ENCODE peak calls at places on chromosome 2, in six cellular contexts. One of them, this sample, is unnamed.

GRCh38 chr2:173884403-173884802 is 80.8 kb downstream of the SP3 start:
- DNase-seq in GM12878: no peak
- DNase-seq in mammary epithelial cell: peak; percentile 30
- DNase-seq in neural progenitor cell: peak; percentile 70
- DNase-seq in H1: no peak
- DNase-seq in GM23248: peak; percentile 63
- DNase-seq in this sample: peak; percentile 39

GRCh38 chr2:29202819-29203495 is 87.7 kb downstream of the CLIP4 start:
- DNase-seq in GM12878: no peak
- DNase-seq in mammary epithelial cell: no peak
- DNase-seq in neural progenitor cell: no peak
- DNase-seq in H1: no peak
- DNase-seq in GM23248: no peak
- DNase-seq in this sample: no peak

GRCh38 chr2:158795110-158795924 is at the start of gene DAPL1:
- DNase-seq in GM12878: no peak
- DNase-seq in mammary epithelial cell: no peak
- DNase-seq in neural progenitor cell: peak; percentile 24
- DNase-seq in H1: no peak
- DNase-seq in GM23248: no peak
- DNase-seq in this sample: no peak

GRCh38 chr2:105243961-105244360 is 2.4 kb downstream of the GPR45 start:
- DNase-seq in GM12878: no peak
- DNase-seq in mammary epithelial cell: no peak
- DNase-seq in neural progenitor cell: peak; percentile 68
- DNase-seq in H1: peak; percentile 72
- DNase-seq in GM23248: no peak
- DNase-seq in this sample: no peak

GRCh38 chr2:47946593-47946992 is 40.3 kb upstream of the FBXO11 start:
- DNase-seq in GM12878: no peak
- DNase-seq in mammary epithelial cell: no peak
- DNase-seq in neural progenitor cell: no peak
- DNase-seq in H1: no peak
- DNase-seq in GM23248: no peak
- DNase-seq in this sample: no peak

GRCh38 chr2:127134833-127135830 is 28.2 kb upstream of the BIN1 start:
- DNase-seq in GM12878: no peak
- DNase-seq in mammary epithelial cell: no peak
- DNase-seq in neural progenitor cell: no peak
- DNase-seq in H1: peak; percentile 43
- DNase-seq in GM23248: no peak
- DNase-seq in this sample: no peak

GRCh38 chr2:122007577-122007976 is 252.1 kb downstream of the TSN start:
- DNase-seq in GM12878: no peak
- DNase-seq in mammary epithelial cell: no peak
- DNase-seq in neural progenitor cell: peak; percentile 6
- DNase-seq in H1: no peak
- DNase-seq in GM23248: no peak
- DNase-seq in this sample: no peak

GRCh38 chr2:238754259-238754658 is 93.6 kb upstream of the TWIST2 start:
- DNase-seq in GM12878: no peak
- DNase-seq in mammary epithelial cell: no peak
- DNase-seq in neural progenitor cell: no peak
- DNase-seq in H1: no peak
- DNase-seq in GM23248: peak; percentile 33
- DNase-seq in this sample: no peak

GRCh38 chr2:75098856-75099255 is 100.5 kb downstream of the TACR1 start:
- DNase-seq in GM12878: no peak
- DNase-seq in mammary epithelial cell: peak; percentile 4
- DNase-seq in neural progenitor cell: peak; percentile 62
- DNase-seq in H1: no peak
- DNase-seq in GM23248: peak; percentile 66
- DNase-seq in this sample: no peak

GRCh38 chr2:9753276-9753600 is 90.0 kb upstream of the TAF1B start:
- DNase-seq in GM12878: peak; percentile 69
- DNase-seq in mammary epithelial cell: peak; percentile 98
- DNase-seq in neural progenitor cell: peak; percentile 42
- DNase-seq in H1: no peak
- DNase-seq in GM23248: peak; percentile 98
- DNase-seq in this sample: no peak

GRCh38 chr2:18422416-18423165 is 137.9 kb downstream of the RDH14 start:
- DNase-seq in GM12878: no peak
- DNase-seq in mammary epithelial cell: no peak
- DNase-seq in neural progenitor cell: no peak
- DNase-seq in H1: no peak
- DNase-seq in GM23248: peak; percentile 25
- DNase-seq in this sample: no peak

GRCh38 chr2:25374827-25375226 is 33.1 kb upstream of the DNMT3A start:
- DNase-seq in GM12878: no peak
- DNase-seq in mammary epithelial cell: no peak
- DNase-seq in neural progenitor cell: no peak
- DNase-seq in H1: no peak
- DNase-seq in GM23248: no peak
- DNase-seq in this sample: no peak

GRCh38 chr2:71348302-71348701 is 16.7 kb downstream of the ZNF638 start:
- DNase-seq in GM12878: no peak
- DNase-seq in mammary epithelial cell: peak; percentile 10
- DNase-seq in neural progenitor cell: peak; percentile 59
- DNase-seq in H1: no peak
- DNase-seq in GM23248: peak; percentile 60
- DNase-seq in this sample: no peak

GRCh38 chr2:72932045-72932444 is 14.7 kb downstream of the EMX1 start:
- DNase-seq in GM12878: no peak
- DNase-seq in mammary epithelial cell: peak; percentile 13
- DNase-seq in neural progenitor cell: no peak
- DNase-seq in H1: no peak
- DNase-seq in GM23248: peak; percentile 54
- DNase-seq in this sample: no peak
- TF ChIP-seq EZH2 in GM12878: no peak
- TF ChIP-seq EZH2 in mammary epithelial cell: no peak
- TF ChIP-seq EZH2 in neural progenitor cell: no peak
- TF ChIP-seq EZH2 in H1: no peak
- TF ChIP-seq EZH2 in GM23248: no peak
- TF ChIP-seq EZH2 in this sample: no peak

DNA sequence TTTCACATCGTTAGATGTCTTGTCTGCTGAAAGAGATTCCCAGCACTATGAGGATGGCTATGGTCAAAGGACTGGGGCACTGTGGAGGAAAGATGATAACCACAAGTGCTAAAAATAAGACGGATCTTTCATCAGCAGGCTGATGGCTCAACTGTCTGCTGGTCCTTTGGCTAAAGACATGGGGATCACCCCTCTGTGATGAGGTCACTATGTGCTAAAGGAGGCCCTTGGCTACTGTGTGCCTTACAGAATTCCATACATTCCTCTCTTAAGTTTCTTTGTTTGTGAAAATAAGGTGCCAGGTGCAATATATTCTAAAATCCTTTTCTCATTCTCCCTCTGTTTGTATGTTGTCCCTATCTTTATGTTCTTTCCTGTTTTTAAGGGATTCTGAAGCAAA is 39.7 kb upstream of the LYPD6 start:
- DNase-seq in GM12878: no peak
- DNase-seq in mammary epithelial cell: no peak
- DNase-seq in neural progenitor cell: peak; percentile 38
- DNase-seq in H1: no peak
- DNase-seq in GM23248: no peak
- DNase-seq in this sample: no peak
- TF ChIP-seq EZH2 in GM12878: no peak
- TF ChIP-seq EZH2 in mammary epithelial cell: no peak
- TF ChIP-seq EZH2 in neural progenitor cell: no peak
- TF ChIP-seq EZH2 in H1: no peak
- TF ChIP-seq EZH2 in GM23248: no peak
- TF ChIP-seq EZH2 in this sample: no peak

GRCh38 chr2:236341721-236342120 is 77.5 kb upstream of the ASB18 start:
- DNase-seq in GM12878: no peak
- DNase-seq in mammary epithelial cell: no peak
- DNase-seq in neural progenitor cell: peak; percentile 67
- DNase-seq in H1: peak; percentile 39
- DNase-seq in GM23248: no peak
- DNase-seq in this sample: no peak

GRCh38 chr2:236341066-236341465 is 76.9 kb upstream of the ASB18 start:
- DNase-seq in GM12878: no peak
- DNase-seq in mammary epithelial cell: no peak
- DNase-seq in neural progenitor cell: no peak
- DNase-seq in H1: no peak
- DNase-seq in GM23248: no peak
- DNase-seq in this sample: no peak

GRCh38 chr2:236343400-236344161 is 79.4 kb upstream of the ASB18 start:
- DNase-seq in GM12878: peak; percentile 9
- DNase-seq in mammary epithelial cell: peak; percentile 56
- DNase-seq in neural progenitor cell: peak; percentile 80
- DNase-seq in H1: peak; percentile 49
- DNase-seq in GM23248: peak; percentile 73
- DNase-seq in this sample: peak; percentile 72

GRCh38 chr2:236342951-236343350 is 78.7 kb upstream of the ASB18 start:
- DNase-seq in GM12878: no peak
- DNase-seq in mammary epithelial cell: no peak
- DNase-seq in neural progenitor cell: no peak
- DNase-seq in H1: peak; percentile 39
- DNase-seq in GM23248: no peak
- DNase-seq in this sample: no peak

DNA sequence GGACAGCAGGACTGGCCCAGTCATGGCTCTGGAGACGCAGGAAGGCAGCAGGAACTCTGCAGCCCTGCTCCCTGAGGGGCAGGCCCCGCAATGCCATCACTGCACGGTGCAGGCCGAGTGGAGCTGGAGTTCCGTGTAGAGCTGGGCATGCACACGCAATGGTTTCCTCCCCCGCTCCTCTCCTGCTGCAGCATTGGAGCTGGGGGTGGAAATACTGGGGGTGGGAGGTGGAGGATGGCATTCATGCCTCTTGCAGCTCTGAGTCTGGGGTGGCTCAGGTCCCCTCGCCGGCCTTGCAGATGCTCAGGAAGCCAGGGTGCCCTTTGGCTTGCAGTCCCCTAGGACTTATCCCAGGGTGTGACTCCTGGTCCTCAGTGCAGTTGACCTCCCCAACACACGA is 78.3 kb upstream of the ASB18 start:
- DNase-seq in GM12878: no peak
- DNase-seq in mammary epithelial cell: no peak
- DNase-seq in neural progenitor cell: no peak
- DNase-seq in H1: no peak
- DNase-seq in GM23248: no peak
- DNase-seq in this sample: no peak
- TF ChIP-seq EZH2 in GM12878: no peak
- TF ChIP-seq EZH2 in mammary epithelial cell: no peak
- TF ChIP-seq EZH2 in neural progenitor cell: no peak
- TF ChIP-seq EZH2 in H1: no peak
- TF ChIP-seq EZH2 in GM23248: no peak
- TF ChIP-seq EZH2 in this sample: no peak

GRCh38 chr2:118855451-118856279 is 8.2 kb upstream of the EN1 start:
- DNase-seq in GM12878: no peak
- DNase-seq in mammary epithelial cell: peak; percentile 59
- DNase-seq in neural progenitor cell: peak; percentile 94
- DNase-seq in H1: peak; percentile 99
- DNase-seq in GM23248: peak; percentile 94
- DNase-seq in this sample: peak; percentile 84
- TF ChIP-seq EZH2 in GM12878: no peak
- TF ChIP-seq EZH2 in mammary epithelial cell: no peak
- TF ChIP-seq EZH2 in neural progenitor cell: no peak
- TF ChIP-seq EZH2 in H1: no peak
- TF ChIP-seq EZH2 in GM23248: no peak
- TF ChIP-seq EZH2 in this sample: no peak

DNA sequence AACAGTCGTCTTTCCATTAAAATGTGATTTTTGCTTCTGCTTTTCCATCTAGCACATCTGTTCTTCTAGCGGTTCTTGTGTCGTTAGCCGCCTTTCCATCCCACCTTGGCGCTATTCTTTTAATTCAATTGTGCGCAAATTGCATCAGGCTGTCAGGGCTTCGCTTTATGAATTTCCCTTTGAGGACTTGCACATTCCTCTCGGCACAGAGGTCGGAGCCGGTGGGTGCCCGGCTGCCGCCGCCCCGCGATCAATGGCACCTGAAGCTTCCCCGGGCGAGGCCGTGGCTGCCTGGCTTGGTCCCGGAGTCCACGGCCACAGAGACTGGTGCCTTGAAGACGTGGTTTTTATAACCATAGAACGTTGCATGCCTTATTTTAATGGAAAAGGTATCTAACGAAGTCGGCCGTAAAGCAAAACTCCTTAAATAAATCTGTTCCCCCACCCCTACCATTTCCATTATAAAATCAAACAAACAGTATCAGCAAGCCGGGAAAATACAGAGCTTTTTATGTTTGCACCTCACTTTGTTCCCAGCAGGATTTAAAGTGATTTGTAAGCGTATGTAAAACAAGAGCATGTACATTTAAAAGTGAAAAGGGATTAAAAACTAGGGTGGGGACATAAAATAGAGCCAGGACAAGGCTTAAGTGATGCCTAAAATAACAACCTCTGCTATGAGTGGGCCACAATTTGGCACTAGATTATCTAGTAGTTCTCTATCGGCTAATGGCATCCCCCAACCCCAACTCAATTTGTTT is 34.1 kb upstream of the TSPYL6 start:
- DNase-seq in GM12878: no peak
- DNase-seq in mammary epithelial cell: no peak
- DNase-seq in neural progenitor cell: peak; percentile 11
- DNase-seq in H1: no peak
- DNase-seq in GM23248: no peak
- DNase-seq in this sample: no peak
- TF ChIP-seq EZH2 in GM12878: no peak
- TF ChIP-seq EZH2 in mammary epithelial cell: no peak
- TF ChIP-seq EZH2 in neural progenitor cell: no peak
- TF ChIP-seq EZH2 in H1: no peak
- TF ChIP-seq EZH2 in GM23248: no peak
- TF ChIP-seq EZH2 in this sample: no peak

GRCh38 chr2:176188969-176189665 is 649 bp downstream of the HOXD1 start:
- DNase-seq in GM12878: no peak
- DNase-seq in mammary epithelial cell: no peak
- DNase-seq in neural progenitor cell: peak; percentile 39
- DNase-seq in H1: peak; percentile 71
- DNase-seq in GM23248: peak; percentile 39
- DNase-seq in this sample: no peak
- TF ChIP-seq EZH2 in GM12878: no peak
- TF ChIP-seq EZH2 in mammary epithelial cell: peak; percentile 91
- TF ChIP-seq EZH2 in neural progenitor cell: peak; percentile 98
- TF ChIP-seq EZH2 in H1: peak; percentile 99
- TF ChIP-seq EZH2 in GM23248: no peak
- TF ChIP-seq EZH2 in this sample: no peak

GRCh38 chr2:131034122-131035051 is 58.9 kb downstream of the FAM168B start:
- DNase-seq in GM12878: no peak
- DNase-seq in mammary epithelial cell: peak; percentile 19
- DNase-seq in neural progenitor cell: peak; percentile 90
- DNase-seq in H1: peak; percentile 76
- DNase-seq in GM23248: peak; percentile 74
- DNase-seq in this sample: no peak
- TF ChIP-seq EZH2 in GM12878: no peak
- TF ChIP-seq EZH2 in mammary epithelial cell: no peak
- TF ChIP-seq EZH2 in neural progenitor cell: peak; percentile 55
- TF ChIP-seq EZH2 in H1: no peak
- TF ChIP-seq EZH2 in GM23248: no peak
- TF ChIP-seq EZH2 in this sample: no peak

This sample was measured in MM.1S.